ENCODE peak calls at places on chromosomes 2 and 18, in ten cellular contexts. One of them, this sample, is unnamed.

GRCh38 chr2:237067985-237068576 is 17.6 kb upstream of the COPS8 start:
- DNase-seq in uterus: no peak
- DNase-seq in heart left ventricle: no peak
- DNase-seq in tibial nerve: no peak
- DNase-seq in adrenal gland: no peak
- DNase-seq in spleen: no peak
- DNase-seq in endothelial cell of umbilical vein: peak
- DNase-seq in esophagus squamous epithelium: no peak
- DNase-seq in HepG2: no peak
- DNase-seq in upper lobe of left lung: no peak
- DNase-seq in this sample: no peak

GRCh38 chr2:217294818-217295217 is 435.0 kb upstream of the TNP1 start:
- DNase-seq in uterus: no peak
- DNase-seq in heart left ventricle: no peak
- DNase-seq in tibial nerve: no peak
- DNase-seq in adrenal gland: no peak
- DNase-seq in spleen: no peak
- DNase-seq in endothelial cell of umbilical vein: no peak
- DNase-seq in esophagus squamous epithelium: no peak
- DNase-seq in HepG2: no peak
- DNase-seq in upper lobe of left lung: no peak
- DNase-seq in this sample: no peak

GRCh38 chr2:60534034-60534393 is 19.4 kb downstream of the BCL11A start:
- DNase-seq in uterus: no peak
- DNase-seq in heart left ventricle: no peak
- DNase-seq in tibial nerve: no peak
- DNase-seq in adrenal gland: no peak
- DNase-seq in spleen: no peak
- DNase-seq in endothelial cell of umbilical vein: no peak
- DNase-seq in esophagus squamous epithelium: no peak
- DNase-seq in HepG2: no peak
- DNase-seq in upper lobe of left lung: no peak
- DNase-seq in this sample: no peak

GRCh38 chr18:51009071-51009470 is 20.9 kb upstream of the SMAD4 start:
- DNase-seq in uterus: no peak
- DNase-seq in heart left ventricle: no peak
- DNase-seq in tibial nerve: no peak
- DNase-seq in adrenal gland: no peak
- DNase-seq in spleen: no peak
- DNase-seq in endothelial cell of umbilical vein: no peak
- DNase-seq in esophagus squamous epithelium: no peak
- DNase-seq in HepG2: no peak
- DNase-seq in upper lobe of left lung: no peak
- DNase-seq in this sample: no peak

GRCh38 chr2:143087033-143087432 is 42.2 kb upstream of the ARHGAP15 start:
- DNase-seq in uterus: no peak
- DNase-seq in heart left ventricle: no peak
- DNase-seq in tibial nerve: no peak
- DNase-seq in adrenal gland: no peak
- DNase-seq in spleen: no peak
- DNase-seq in endothelial cell of umbilical vein: no peak
- DNase-seq in esophagus squamous epithelium: no peak
- DNase-seq in HepG2: no peak
- DNase-seq in upper lobe of left lung: no peak
- DNase-seq in this sample: no peak

GRCh38 chr2:141438536-141438935 is 692.3 kb downstream of the LRP1B start:
- DNase-seq in uterus: no peak
- DNase-seq in heart left ventricle: no peak
- DNase-seq in tibial nerve: no peak
- DNase-seq in adrenal gland: no peak
- DNase-seq in spleen: no peak
- DNase-seq in endothelial cell of umbilical vein: no peak
- DNase-seq in esophagus squamous epithelium: no peak
- DNase-seq in HepG2: no peak
- DNase-seq in upper lobe of left lung: no peak
- DNase-seq in this sample: no peak

GRCh38 chr18:59988098-59988706 is 88.4 kb downstream of the PMAIP1 start:
- DNase-seq in uterus: peak
- DNase-seq in heart left ventricle: peak
- DNase-seq in tibial nerve: no peak
- DNase-seq in adrenal gland: peak
- DNase-seq in spleen: no peak
- DNase-seq in endothelial cell of umbilical vein: peak
- DNase-seq in esophagus squamous epithelium: no peak
- DNase-seq in HepG2: peak
- DNase-seq in upper lobe of left lung: no peak
- DNase-seq in this sample: peak

GRCh38 chr2:230048010-230048671 is 20.6 kb downstream of the SLC16A14 start:
- DNase-seq in uterus: no peak
- DNase-seq in heart left ventricle: no peak
- DNase-seq in tibial nerve: no peak
- DNase-seq in adrenal gland: no peak
- DNase-seq in spleen: no peak
- DNase-seq in endothelial cell of umbilical vein: no peak
- DNase-seq in esophagus squamous epithelium: no peak
- DNase-seq in HepG2: no peak
- DNase-seq in upper lobe of left lung: no peak
- DNase-seq in this sample: no peak

GRCh38 chr2:120176526-120176925 is 46.7 kb downstream of the TMEM185B start:
- DNase-seq in uterus: no peak
- DNase-seq in heart left ventricle: no peak
- DNase-seq in tibial nerve: no peak
- DNase-seq in adrenal gland: no peak
- DNase-seq in spleen: no peak
- DNase-seq in endothelial cell of umbilical vein: no peak
- DNase-seq in esophagus squamous epithelium: no peak
- DNase-seq in HepG2: no peak
- DNase-seq in upper lobe of left lung: no peak
- DNase-seq in this sample: no peak

GRCh38 chr2:120180066-120180465 is 43.1 kb downstream of the TMEM185B start:
- DNase-seq in uterus: no peak
- DNase-seq in heart left ventricle: no peak
- DNase-seq in tibial nerve: no peak
- DNase-seq in adrenal gland: no peak
- DNase-seq in spleen: no peak
- DNase-seq in endothelial cell of umbilical vein: no peak
- DNase-seq in esophagus squamous epithelium: no peak
- DNase-seq in HepG2: no peak
- DNase-seq in upper lobe of left lung: no peak
- DNase-seq in this sample: no peak

GRCh38 chr2:120175000-120175581 is 48.1 kb downstream of the TMEM185B start:
- DNase-seq in uterus: no peak
- DNase-seq in heart left ventricle: no peak
- DNase-seq in tibial nerve: peak
- DNase-seq in adrenal gland: peak
- DNase-seq in spleen: no peak
- DNase-seq in endothelial cell of umbilical vein: peak
- DNase-seq in esophagus squamous epithelium: no peak
- DNase-seq in HepG2: peak
- DNase-seq in upper lobe of left lung: no peak
- DNase-seq in this sample: peak

GRCh38 chr2:120177973-120178372 is 45.2 kb downstream of the TMEM185B start:
- DNase-seq in uterus: no peak
- DNase-seq in heart left ventricle: no peak
- DNase-seq in tibial nerve: no peak
- DNase-seq in adrenal gland: no peak
- DNase-seq in spleen: peak
- DNase-seq in endothelial cell of umbilical vein: no peak
- DNase-seq in esophagus squamous epithelium: no peak
- DNase-seq in HepG2: no peak
- DNase-seq in upper lobe of left lung: no peak
- DNase-seq in this sample: no peak

DNA sequence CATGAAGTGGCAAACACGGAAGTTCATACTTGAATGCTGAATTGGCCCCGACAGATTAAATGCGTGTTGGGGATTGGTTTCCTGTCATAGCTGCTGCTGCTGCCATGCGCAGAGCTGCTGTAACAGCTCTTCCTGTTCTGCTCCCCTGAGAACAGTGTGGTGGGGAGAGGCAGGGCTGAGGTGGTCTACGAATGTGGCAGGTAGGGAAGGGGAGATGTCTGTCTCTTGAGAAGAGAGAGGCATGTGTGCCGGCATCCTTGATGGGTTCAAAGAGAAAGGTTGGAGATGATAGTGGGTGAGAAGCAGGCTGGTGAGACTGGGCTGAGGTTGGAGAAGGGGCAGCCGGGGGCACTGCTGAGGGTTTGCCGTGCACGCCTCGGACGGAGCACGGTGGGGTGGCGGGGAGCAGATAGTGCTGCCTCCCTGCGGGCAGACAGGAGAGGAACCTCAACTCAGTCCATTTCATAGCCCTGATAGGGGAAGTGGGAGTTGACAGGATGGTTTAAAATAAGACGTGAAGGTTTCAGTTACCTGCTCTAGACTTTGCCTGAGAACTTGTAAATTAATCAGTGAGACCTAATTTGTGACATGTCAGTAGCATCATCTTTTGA is 46.1 kb downstream of the TMEM185B start:
- DNase-seq in uterus: no peak
- DNase-seq in heart left ventricle: peak
- DNase-seq in tibial nerve: no peak
- DNase-seq in adrenal gland: peak
- DNase-seq in spleen: peak
- DNase-seq in endothelial cell of umbilical vein: peak
- DNase-seq in esophagus squamous epithelium: no peak
- DNase-seq in HepG2: no peak
- DNase-seq in upper lobe of left lung: peak
- DNase-seq in this sample: peak
- TF ChIP-seq POLR2A in uterus: no peak
- TF ChIP-seq POLR2A in heart left ventricle: no peak
- TF ChIP-seq POLR2A in tibial nerve: no peak
- TF ChIP-seq POLR2A in adrenal gland: no peak
- TF ChIP-seq POLR2A in spleen: peak
- TF ChIP-seq POLR2A in endothelial cell of umbilical vein: no peak
- TF ChIP-seq POLR2A in esophagus squamous epithelium: peak
- TF ChIP-seq POLR2A in HepG2: no peak
- TF ChIP-seq POLR2A in upper lobe of left lung: no peak
- TF ChIP-seq POLR2A in this sample: peak

GRCh38 chr2:240425697-240426096 is 9.8 kb upstream of the GPC1 start:
- DNase-seq in uterus: no peak
- DNase-seq in heart left ventricle: no peak
- DNase-seq in tibial nerve: no peak
- DNase-seq in adrenal gland: no peak
- DNase-seq in spleen: no peak
- DNase-seq in endothelial cell of umbilical vein: no peak
- DNase-seq in esophagus squamous epithelium: no peak
- DNase-seq in HepG2: no peak
- DNase-seq in upper lobe of left lung: no peak
- DNase-seq in this sample: no peak

GRCh38 chr2:240425236-240425615 is 10.2 kb upstream of the GPC1 start:
- DNase-seq in uterus: no peak
- DNase-seq in heart left ventricle: no peak
- DNase-seq in tibial nerve: no peak
- DNase-seq in adrenal gland: no peak
- DNase-seq in spleen: no peak
- DNase-seq in endothelial cell of umbilical vein: no peak
- DNase-seq in esophagus squamous epithelium: no peak
- DNase-seq in HepG2: no peak
- DNase-seq in upper lobe of left lung: no peak
- DNase-seq in this sample: no peak

GRCh38 chr2:240427729-240428128 is 7.7 kb upstream of the GPC1 start:
- DNase-seq in uterus: no peak
- DNase-seq in heart left ventricle: no peak
- DNase-seq in tibial nerve: no peak
- DNase-seq in adrenal gland: no peak
- DNase-seq in spleen: no peak
- DNase-seq in endothelial cell of umbilical vein: no peak
- DNase-seq in esophagus squamous epithelium: no peak
- DNase-seq in HepG2: no peak
- DNase-seq in upper lobe of left lung: no peak
- DNase-seq in this sample: no peak

GRCh38 chr2:240428245-240428644 is 7.2 kb upstream of the GPC1 start:
- DNase-seq in uterus: no peak
- DNase-seq in heart left ventricle: no peak
- DNase-seq in tibial nerve: no peak
- DNase-seq in adrenal gland: no peak
- DNase-seq in spleen: no peak
- DNase-seq in endothelial cell of umbilical vein: no peak
- DNase-seq in esophagus squamous epithelium: no peak
- DNase-seq in HepG2: no peak
- DNase-seq in upper lobe of left lung: no peak
- DNase-seq in this sample: no peak

GRCh38 chr2:240426797-240427721 is 8.4 kb upstream of the GPC1 start:
- DNase-seq in uterus: peak
- DNase-seq in heart left ventricle: no peak
- DNase-seq in tibial nerve: no peak
- DNase-seq in adrenal gland: no peak
- DNase-seq in spleen: peak
- DNase-seq in endothelial cell of umbilical vein: no peak
- DNase-seq in esophagus squamous epithelium: no peak
- DNase-seq in HepG2: no peak
- DNase-seq in upper lobe of left lung: no peak
- DNase-seq in this sample: no peak
- TF ChIP-seq POLR2A in uterus: no peak
- TF ChIP-seq POLR2A in heart left ventricle: no peak
- TF ChIP-seq POLR2A in tibial nerve: no peak
- TF ChIP-seq POLR2A in adrenal gland: no peak
- TF ChIP-seq POLR2A in spleen: no peak
- TF ChIP-seq POLR2A in endothelial cell of umbilical vein: no peak
- TF ChIP-seq POLR2A in esophagus squamous epithelium: no peak
- TF ChIP-seq POLR2A in HepG2: no peak
- TF ChIP-seq POLR2A in upper lobe of left lung: no peak
- TF ChIP-seq POLR2A in this sample: no peak

DNA sequence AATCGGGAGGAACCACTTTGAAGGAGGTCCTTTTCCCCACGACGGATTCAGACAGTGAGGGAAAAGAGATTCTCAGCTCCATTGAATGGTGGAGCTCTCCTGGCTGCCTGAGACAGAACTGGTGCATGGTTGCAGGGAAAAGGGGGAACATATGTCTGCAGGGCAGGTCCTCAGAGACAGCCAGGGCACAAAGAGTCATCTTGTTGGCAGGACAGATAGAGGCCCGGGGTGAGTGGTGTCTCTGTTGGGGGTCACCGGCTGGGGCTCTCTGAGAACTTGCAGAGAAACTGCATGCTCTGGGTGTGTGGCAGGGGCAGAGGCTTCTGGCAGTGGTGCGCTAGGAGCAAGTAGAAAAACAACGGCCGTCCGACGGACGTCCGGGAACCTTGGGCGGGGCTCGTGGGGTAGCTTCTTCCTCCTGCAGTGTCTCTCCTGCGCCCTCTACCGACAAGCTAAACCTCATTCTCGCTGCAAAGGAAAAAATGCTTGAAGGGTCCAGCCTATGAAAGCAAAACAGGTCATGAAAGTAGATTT is 94.3 kb downstream of the CDCA7 start:
- DNase-seq in uterus: peak
- DNase-seq in heart left ventricle: peak
- DNase-seq in tibial nerve: peak
- DNase-seq in adrenal gland: peak
- DNase-seq in spleen: peak
- DNase-seq in endothelial cell of umbilical vein: peak
- DNase-seq in esophagus squamous epithelium: peak
- DNase-seq in HepG2: peak
- DNase-seq in upper lobe of left lung: peak
- DNase-seq in this sample: peak
- TF ChIP-seq POLR2A in uterus: no peak
- TF ChIP-seq POLR2A in heart left ventricle: no peak
- TF ChIP-seq POLR2A in tibial nerve: no peak
- TF ChIP-seq POLR2A in adrenal gland: no peak
- TF ChIP-seq POLR2A in spleen: no peak
- TF ChIP-seq POLR2A in endothelial cell of umbilical vein: peak
- TF ChIP-seq POLR2A in esophagus squamous epithelium: no peak
- TF ChIP-seq POLR2A in HepG2: peak
- TF ChIP-seq POLR2A in upper lobe of left lung: no peak
- TF ChIP-seq POLR2A in this sample: no peak

DNA sequence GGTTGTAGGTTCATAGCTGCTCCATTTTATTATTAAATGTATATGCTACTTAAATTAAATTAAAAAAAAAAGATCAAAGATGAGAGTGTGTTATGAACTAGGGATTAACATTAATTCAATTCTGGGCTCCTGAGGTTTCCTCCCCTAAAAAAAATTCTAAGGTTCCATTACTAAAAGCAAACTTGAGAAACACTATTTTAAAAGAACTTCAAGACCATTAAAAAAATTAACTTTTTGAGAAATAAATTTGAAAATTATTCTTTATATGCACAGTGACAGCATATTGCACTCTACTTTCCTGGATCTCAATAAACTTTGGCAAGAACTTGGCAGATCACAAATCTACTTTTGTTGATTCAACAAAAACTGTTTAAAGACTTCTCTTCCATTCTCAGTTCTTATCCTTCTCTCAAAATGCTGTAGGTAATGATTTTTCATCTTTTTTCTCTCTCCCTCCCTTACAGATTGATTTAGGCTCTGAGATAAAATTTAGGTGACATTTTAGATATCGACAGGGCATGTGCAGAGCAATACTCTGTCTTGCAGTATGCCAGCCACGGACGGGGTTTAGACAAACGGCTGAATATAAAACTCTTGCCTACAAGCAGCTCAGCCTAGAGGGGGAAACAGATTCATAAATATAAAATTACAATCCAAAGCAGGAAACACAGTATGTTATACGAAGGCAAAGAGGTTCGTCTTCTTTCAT is 581 bp upstream of the MARS2 start:
- DNase-seq in uterus: no peak
- DNase-seq in heart left ventricle: no peak
- DNase-seq in tibial nerve: no peak
- DNase-seq in adrenal gland: no peak
- DNase-seq in spleen: no peak
- DNase-seq in endothelial cell of umbilical vein: no peak
- DNase-seq in esophagus squamous epithelium: no peak
- DNase-seq in HepG2: no peak
- DNase-seq in upper lobe of left lung: no peak
- DNase-seq in this sample: no peak
- TF ChIP-seq POLR2A in uterus: no peak
- TF ChIP-seq POLR2A in heart left ventricle: no peak
- TF ChIP-seq POLR2A in tibial nerve: no peak
- TF ChIP-seq POLR2A in adrenal gland: no peak
- TF ChIP-seq POLR2A in spleen: no peak
- TF ChIP-seq POLR2A in endothelial cell of umbilical vein: no peak
- TF ChIP-seq POLR2A in esophagus squamous epithelium: no peak
- TF ChIP-seq POLR2A in HepG2: no peak
- TF ChIP-seq POLR2A in upper lobe of left lung: no peak
- TF ChIP-seq POLR2A in this sample: peak

This sample was measured in erythroblast.